ENCODE peak calls at places on chromosomes 13 and 19, in four cellular contexts. T is tibial nerve, Y is nephron progenitor cell, J is esophagus squamous epithelium. Q is an unnamed sample.

GRCh38 chr19:41304706-41305483 is 5.1 kb upstream of the CCDC97 start:
- DNase-seq in T (no peak), J (no peak), Y (no peak), Q (no peak)

GRCh38 chr19:12984683-12985048 is 10.6 kb upstream of the NFIX start:
- DNase-seq in T (no peak), Y (no peak), J (no peak), Q (no peak)

GRCh38 chr19:799076-799881 is 2.0 kb downstream of the PTBP1 start:
- DNase-seq in T (no peak), Y (peak), J (no peak), Q (peak)

GRCh38 chr13:113991191-113991669 is 17.4 kb upstream of the C13orf46 start:
- DNase-seq in T (no peak), Y (no peak), J (no peak), Q (no peak)

GRCh38 chr19:33273065-33273736 is 29.1 kb downstream of the CEBPA start:
- DNase-seq in J (no peak), T (no peak), Y (peak), Q (peak)

GRCh38 chr13:94233831-94234230 is 245.7 kb downstream of the DCT start:
- DNase-seq in Y (no peak), T (no peak), J (no peak), Q (no peak)

GRCh38 chr13:26051231-26052135 is at the start of gene SHISA2:
- DNase-seq in T (no peak), J (no peak), Y (peak), Q (peak)

GRCh38 chr19:33840382-33840781 is 43.7 kb downstream of the KCTD15 start:
- DNase-seq in T (no peak), Y (no peak), J (no peak), Q (no peak)

GRCh38 chr19:16266586-16266942 is 58.1 kb upstream of the KLF2 start:
- DNase-seq in Y (no peak), J (no peak), T (no peak), Q (no peak)

GRCh38 chr19:5150902-5151741 is 182.2 kb downstream of the KDM4B start:
- DNase-seq in T (no peak), Y (no peak), J (no peak), Q (no peak)

DNA sequence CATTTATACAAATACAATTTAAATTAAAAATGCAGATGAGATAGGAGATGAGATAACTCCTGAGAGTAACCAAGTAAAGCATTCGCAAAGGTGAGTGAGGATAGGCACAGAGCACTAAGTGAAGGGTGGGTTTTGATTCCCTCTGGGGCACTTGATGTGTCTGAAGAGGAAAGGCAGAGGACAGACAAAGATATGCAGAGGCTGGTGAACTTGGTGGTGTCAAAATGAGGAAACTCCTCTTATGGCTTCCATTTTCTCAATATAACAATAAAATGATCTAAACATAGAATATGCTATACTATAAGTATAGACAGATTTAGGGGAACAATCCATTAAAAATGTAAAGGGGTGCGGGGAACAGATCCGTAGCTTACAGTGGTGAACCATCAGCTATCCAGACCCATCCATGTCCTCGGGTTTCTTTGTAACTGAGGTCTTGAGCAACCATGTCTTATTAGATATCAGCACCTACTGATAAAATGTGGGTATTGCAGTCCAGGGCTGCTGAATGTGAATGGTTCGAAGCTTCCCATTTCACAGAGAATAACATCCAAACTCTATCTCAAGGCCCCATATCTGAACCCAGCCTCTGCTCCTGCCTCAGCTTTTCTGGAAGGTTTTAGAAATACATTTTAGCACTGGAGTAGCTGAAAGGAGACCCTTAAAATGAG is 73.9 kb upstream of the SLC10A2 start:
- DNase-seq in J (no peak), T (no peak), Y (no peak), Q (peak)
- TF ChIP-seq CTCF in J (peak), T (peak), Y (peak), Q (peak)

GRCh38 chr19:48190288-48191284 is 20.1 kb downstream of the ZSWIM9 start:
- DNase-seq in T (no peak), Y (peak), J (no peak), Q (peak)
- TF ChIP-seq CTCF in T (no peak), Y (peak), J (peak), Q (no peak)

GRCh38 chr19:55094456-55095259 is 19.0 kb downstream of the EPS8L1 start:
- DNase-seq in Y (peak), J (no peak), T (no peak), Q (no peak)
- TF ChIP-seq CTCF in Y (no peak), J (no peak), T (no peak), Q (no peak)

GRCh38 chr13:49246850-49247721 is 639 bp upstream of the CDADC1 start:
- DNase-seq in T (no peak), Y (no peak), J (peak), Q (no peak)

GRCh38 chr13:49253997-49254396 is 6.3 kb downstream of the CDADC1 start:
- DNase-seq in J (no peak), Y (no peak), T (no peak), Q (no peak)

GRCh38 chr13:49247722-49248432 is at the start of gene CDADC1:
- DNase-seq in J (peak), T (peak), Y (peak), Q (peak)

GRCh38 chr13:49253310-49253709 is 5.6 kb downstream of the CDADC1 start:
- DNase-seq in T (no peak), Y (no peak), J (no peak), Q (no peak)

DNA sequence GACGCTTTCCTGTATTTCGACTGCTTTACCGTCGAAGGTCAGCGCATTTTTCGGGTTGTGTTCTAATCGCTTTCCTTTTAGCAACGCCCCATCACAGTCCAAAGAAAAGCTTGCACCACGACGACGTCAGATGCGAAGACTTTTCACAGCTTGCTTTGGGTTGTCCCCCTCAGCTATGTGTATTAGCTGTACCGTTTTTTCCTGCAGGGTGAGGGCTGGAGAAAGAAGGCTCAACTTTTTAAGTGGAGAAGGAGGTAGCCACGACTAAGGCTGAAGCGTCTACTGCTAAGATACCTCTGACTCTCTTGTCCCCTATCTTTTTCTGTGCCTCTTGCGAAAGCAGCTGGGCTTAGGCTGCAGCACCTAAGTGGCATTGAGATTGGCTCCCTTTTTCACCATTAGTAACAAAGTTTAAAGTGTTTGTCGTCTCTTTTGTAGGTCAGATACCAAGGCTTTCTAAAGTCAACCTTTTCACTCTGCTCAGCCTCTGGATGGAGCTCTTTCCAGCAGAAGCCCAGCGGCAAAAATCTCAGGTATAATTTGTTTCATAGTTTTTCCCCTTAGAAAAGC is 793 bp downstream of the CDADC1 start:
- DNase-seq in Y (no peak), J (no peak), T (no peak), Q (peak)
- TF ChIP-seq CTCF in Y (no peak), J (no peak), T (no peak), Q (peak)

GRCh38 chr19:48874309-48875135 is 2.3 kb downstream of the PPP1R15A start:
- DNase-seq in J (no peak), Y (no peak), T (no peak), Q (peak)

GRCh38 chr19:48873476-48874308 is 1.5 kb downstream of the PPP1R15A start:
- DNase-seq in J (no peak), Y (no peak), T (no peak), Q (no peak)

GRCh38 chr19:48872884-48873475 is 759 bp downstream of the PPP1R15A start:
- DNase-seq in Y (peak), T (peak), J (peak), Q (peak)

GRCh38 chr19:48870048-48870447 is 1.6 kb upstream of the PLEKHA4 start:
- DNase-seq in Y (no peak), J (no peak), T (no peak), Q (no peak)

DNA sequence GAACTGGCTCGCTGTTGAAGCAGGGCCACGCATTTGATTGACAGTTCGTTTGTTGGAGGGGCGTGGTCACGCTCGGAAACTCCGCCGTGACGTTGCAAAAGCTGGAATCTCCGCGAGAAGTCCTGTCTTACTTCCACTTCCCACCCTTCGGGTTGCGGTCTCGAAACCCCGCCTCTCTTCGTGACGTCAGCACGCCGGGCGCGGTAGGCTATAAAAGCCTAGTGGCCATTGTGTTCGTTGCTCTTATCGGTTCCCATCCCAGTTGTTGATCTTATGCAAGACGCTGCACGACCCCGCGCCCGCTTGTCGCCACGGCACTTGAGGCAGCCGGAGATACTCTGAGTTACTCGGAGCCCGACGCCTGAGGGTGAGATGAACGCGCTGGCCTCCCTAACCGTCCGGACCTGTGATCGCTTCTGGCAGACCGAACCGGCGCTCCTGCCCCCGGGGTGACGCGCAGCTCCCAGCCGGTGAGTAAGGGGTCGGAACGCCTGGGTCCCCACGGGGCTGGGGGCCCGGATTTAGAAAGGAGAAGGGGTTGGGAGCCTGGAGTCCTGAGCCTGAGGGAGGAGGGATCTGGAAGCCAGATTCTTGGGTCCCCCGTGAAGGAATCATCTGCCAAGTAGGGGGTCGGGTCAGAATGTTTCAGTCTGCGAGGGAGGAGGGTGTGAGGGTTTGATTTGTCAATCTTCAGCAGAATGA is at the start of gene PPP1R15A:
- DNase-seq in J (peak), T (peak), Y (peak), Q (peak)
- TF ChIP-seq CTCF in J (peak), T (peak), Y (no peak), Q (no peak)

DNA sequence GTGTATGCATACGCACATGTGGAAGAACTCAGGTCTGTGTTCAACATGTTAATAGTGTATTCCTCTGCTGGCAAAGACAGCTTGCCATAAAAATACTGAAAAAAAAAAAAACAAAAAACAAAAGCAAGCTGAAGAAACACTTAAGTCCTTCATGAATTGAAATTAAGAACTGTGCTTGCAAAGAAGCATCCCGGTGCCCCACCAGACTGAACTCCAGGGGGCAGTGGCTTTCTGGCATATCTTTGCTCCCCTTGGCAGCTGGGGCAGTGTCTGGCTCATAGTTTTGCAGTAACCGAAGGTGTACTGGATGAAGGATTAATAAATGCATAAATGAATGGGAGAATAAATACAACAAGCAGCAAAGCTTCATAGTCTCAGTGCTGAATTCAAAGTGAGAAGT is 187.6 kb downstream of the LHFPL6 start:
- DNase-seq in J (no peak), Y (no peak), T (no peak), Q (peak)
- TF ChIP-seq CTCF in J (peak), Y (peak), T (peak), Q (peak)

GRCh38 chr13:57633950-57634828 is 2.6 kb downstream of the PCDH17 start:
- DNase-seq in T (no peak), Y (peak), J (no peak), Q (no peak)
- TF ChIP-seq CTCF in T (peak), Y (no peak), J (no peak), Q (no peak)

GRCh38 chr13:103788061-103788652 is 721.9 kb upstream of the SLC10A2 start:
- DNase-seq in T (no peak), J (no peak), Y (peak), Q (no peak)
- TF ChIP-seq CTCF in T (no peak), J (no peak), Y (no peak), Q (no peak)

Q was measured in fibroblast of mammary gland.